ENCODE peak calls at places on chromosomes 16 and 17, in ten cellular contexts. K, L, U, S, Q, B, P, V, M and T are unnamed samples.
A peak's percentile ranks its signal among the peaks of the same experiment; 100 is the strongest.

GRCh38 chr16:10609410-10609774 is 29.0 kb upstream of the EMP2 start:
- DNase-seq in V (no peak), L (peak; percentile 72), U (no peak), Q (peak; percentile 89), B (no peak), M (no peak), P (no peak), S (no peak), K (no peak), T (peak; percentile 69)

GRCh38 chr16:27492588-27492979 is 57.1 kb downstream of the GTF3C1 start:
- DNase-seq in K (no peak), L (no peak), P (no peak), V (no peak), Q (no peak), M (no peak), S (no peak), B (no peak), U (no peak), T (no peak)

GRCh38 chr16:23293016-23293415 is 9.1 kb upstream of the SCNN1B start:
- DNase-seq in P (no peak), U (no peak), B (no peak), V (no peak), S (no peak), Q (no peak), M (no peak), L (no peak), K (no peak), T (no peak)

GRCh38 chr16:75471723-75472634 is 7.5 kb upstream of the TMEM170A start:
- DNase-seq in Q (peak; percentile 64), U (peak; percentile 56), M (no peak), B (peak; percentile 76), V (peak; percentile 61), P (no peak), L (peak; percentile 24), S (peak; percentile 69), K (peak; percentile 39), T (peak; percentile 77)

GRCh38 chr17:7572338-7572587 is 7.2 kb upstream of the CD68 start:
- DNase-seq in P (peak; percentile 99), L (no peak), U (no peak), M (no peak), Q (no peak), K (no peak), V (no peak), S (no peak), B (no peak), T (no peak)

GRCh38 chr17:78795241-78795640 is 13.2 kb upstream of the CYTH1 start:
- DNase-seq in B (no peak), S (no peak), V (no peak), M (no peak), P (no peak), Q (no peak), L (no peak), U (no peak), K (no peak), T (no peak)

GRCh38 chr16:17470871-17471744 is at the start of gene XYLT1:
- DNase-seq in B (peak; percentile 69), P (peak; percentile 47), U (peak; percentile 46), M (no peak), S (peak; percentile 83), V (peak; percentile 90), Q (peak; percentile 94), K (peak; percentile 48), L (peak; percentile 45), T (peak; percentile 69)

GRCh38 chr16:29899516-29900101 is at the start of gene SEZ6L2:
- DNase-seq in K (peak; percentile 90), B (peak; percentile 73), V (peak; percentile 62), Q (peak; percentile 86), L (peak; percentile 65), U (peak; percentile 73), M (peak; percentile 83), P (no peak), S (peak; percentile 92), T (peak; percentile 95)

GRCh38 chr17:60141111-60142018 is 8.4 kb upstream of the CA4 start:
- DNase-seq in S (peak; percentile 70), K (peak; percentile 81), P (no peak), B (peak; percentile 34), V (no peak), M (no peak), L (no peak), U (no peak), Q (peak; percentile 13), T (peak; percentile 45)

GRCh38 chr17:60142872-60143499 is 6.8 kb upstream of the CA4 start:
- DNase-seq in S (peak; percentile 94), M (peak; percentile 78), B (peak; percentile 88), K (peak; percentile 76), L (peak; percentile 63), U (peak; percentile 80), P (peak; percentile 76), Q (peak; percentile 83), V (peak; percentile 65), T (peak; percentile 90)

GRCh38 chr17:60138769-60139437 is 10.9 kb upstream of the CA4 start:
- DNase-seq in L (no peak), U (no peak), V (no peak), Q (no peak), S (no peak), P (no peak), K (no peak), M (no peak), B (no peak), T (no peak)

GRCh38 chr17:60137731-60138130 is 12.0 kb upstream of the CA4 start:
- DNase-seq in B (no peak), P (no peak), M (no peak), K (no peak), L (no peak), Q (no peak), U (no peak), V (no peak), S (no peak), T (no peak)

GRCh38 chr17:60139438-60140285 is 10.1 kb upstream of the CA4 start:
- DNase-seq in P (peak; percentile 66), U (peak; percentile 76), Q (peak; percentile 58), V (peak; percentile 40), S (peak; percentile 92), K (peak; percentile 61), L (peak; percentile 30), M (peak; percentile 78), B (peak; percentile 88), T (peak; percentile 71)
- TF ChIP-seq CTCF in P (peak; percentile 35), U (peak; percentile 43), Q (peak; percentile 77), V (peak; percentile 52), S (peak; percentile 67), K (peak; percentile 27), L (peak; percentile 80), M (no peak), B (peak; percentile 75), T (peak; percentile 70)

DNA sequence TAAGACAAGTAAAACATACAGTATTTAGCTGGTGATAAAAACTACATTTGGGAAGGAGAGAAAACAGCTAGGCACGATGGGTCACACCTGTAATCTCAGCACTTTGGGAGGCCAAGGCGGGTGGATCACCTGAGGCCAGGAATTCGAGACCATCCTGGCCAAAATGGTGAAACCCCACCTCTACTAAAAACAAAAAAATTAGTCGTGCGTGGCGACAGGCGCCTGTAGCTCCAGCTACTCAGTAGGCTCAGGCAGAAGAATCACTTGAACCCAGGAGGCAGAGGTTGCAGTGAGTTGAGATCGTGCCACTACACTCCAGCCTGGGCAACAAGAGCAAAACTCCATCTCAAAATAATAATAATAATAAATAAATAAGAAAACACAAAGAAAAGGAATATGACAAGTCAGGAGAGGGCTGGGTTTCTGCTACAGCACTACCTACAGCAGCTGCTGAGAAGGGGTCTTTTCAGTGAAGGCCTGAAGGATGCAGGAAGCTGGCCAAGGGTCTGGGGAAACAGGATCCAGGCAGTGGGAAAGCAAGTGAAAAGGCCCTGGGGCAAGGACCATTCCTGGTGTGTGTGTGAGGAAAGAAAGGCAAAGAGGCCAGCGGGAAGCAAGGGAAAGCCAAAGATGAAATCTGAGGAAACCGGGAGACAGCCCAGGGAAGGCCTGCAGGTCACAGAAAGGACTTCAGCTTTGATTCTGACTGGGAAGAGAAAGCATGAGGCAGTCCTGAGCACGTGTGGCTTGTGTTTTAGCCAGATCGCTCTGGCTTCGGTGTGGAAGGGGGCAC is 10.6 kb downstream of the MBTPS1 start:
- DNase-seq in V (no peak), K (no peak), M (no peak), S (no peak), Q (no peak), B (no peak), U (no peak), P (no peak), L (no peak), T (no peak)
- H3K4me3 ChIP-seq in V (no peak overlapping the region), K (no peak overlapping the region), M (no peak overlapping the region), S (no peak overlapping the region), Q (no peak overlapping the region), B (no peak overlapping the region), U (no peak overlapping the region), P (no peak overlapping the region), L (no peak overlapping the region), T (no peak overlapping the region)

GRCh38 chr17:66726846-66727245 is 108.1 kb upstream of the CACNG5 start:
- DNase-seq in V (no peak), P (no peak), U (no peak), K (no peak), Q (no peak), M (no peak), L (no peak), S (no peak), B (no peak), T (no peak)

GRCh38 chr17:66726371-66726770 is 108.5 kb upstream of the CACNG5 start:
- DNase-seq in M (no peak), U (no peak), K (no peak), Q (no peak), L (no peak), V (no peak), B (no peak), P (no peak), S (no peak), T (no peak)

GRCh38 chr17:66725956-66726355 is 109.0 kb upstream of the CACNG5 start:
- DNase-seq in M (no peak), L (no peak), V (no peak), B (no peak), S (no peak), Q (no peak), P (no peak), U (no peak), K (no peak), T (no peak)

GRCh38 chr17:66730497-66730923 is 104.4 kb upstream of the CACNG5 start:
- DNase-seq in B (no peak), P (no peak), V (no peak), S (no peak), M (no peak), U (no peak), K (no peak), Q (no peak), L (no peak), T (no peak)

DNA sequence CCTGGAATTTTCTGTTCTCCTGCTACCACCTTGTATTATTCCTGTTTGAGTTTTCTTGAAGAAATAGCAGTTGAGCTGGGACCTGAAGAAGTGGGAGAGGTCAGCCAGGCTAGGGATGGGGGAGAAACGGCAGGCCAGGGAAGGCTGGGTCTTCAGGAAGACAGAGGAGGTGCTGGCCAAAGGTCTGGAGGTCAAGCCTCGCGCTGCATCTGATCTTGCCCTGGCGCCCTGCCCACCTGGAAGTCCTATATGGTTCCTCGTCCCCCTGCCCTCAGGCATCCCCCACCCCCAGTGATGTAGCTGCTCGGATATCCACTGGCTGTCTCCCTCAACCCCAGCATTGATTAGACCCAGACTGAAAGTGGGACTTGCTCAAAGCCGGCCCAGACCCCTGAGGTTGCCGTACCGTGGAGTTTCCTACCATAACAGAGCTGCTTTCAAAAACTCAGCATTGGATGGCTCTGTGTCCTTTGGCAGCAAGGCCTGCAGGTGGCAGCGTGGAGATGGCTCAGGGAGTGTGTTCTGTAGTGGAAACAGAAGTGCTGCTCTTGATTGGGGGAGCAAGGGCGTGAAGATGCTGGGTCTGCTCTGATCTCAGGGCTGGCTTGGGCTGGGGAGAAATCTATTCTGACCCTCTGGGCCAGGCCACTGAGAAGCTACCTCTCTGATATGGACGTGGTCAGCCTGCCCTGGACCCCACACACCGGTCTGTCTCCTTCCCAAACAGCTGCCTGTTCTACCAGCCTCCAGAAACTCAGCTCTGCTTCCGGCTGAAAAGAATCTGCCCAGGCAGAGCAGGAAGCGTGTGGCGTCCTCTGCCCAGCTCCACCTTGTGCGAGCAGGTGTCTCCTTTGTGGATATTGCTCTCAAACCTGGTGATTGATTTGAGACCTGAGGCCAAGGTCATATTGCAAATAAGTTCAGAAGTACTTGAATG is 107.0 kb upstream of the CACNG5 start:
- DNase-seq in L (no peak), B (peak; percentile 73), Q (peak; percentile 50), P (no peak), V (peak; percentile 25), M (no peak), S (peak; percentile 79), U (peak; percentile 41), K (peak; percentile 61), T (peak; percentile 65)
- TF ChIP-seq CTCF in L (peak; percentile 74), B (peak; percentile 74), Q (peak; percentile 58), P (no peak), V (no peak), M (peak; percentile 35), S (peak; percentile 80), U (peak; percentile 24), K (peak; percentile 38), T (peak; percentile 85)

GRCh38 chr17:2722611-2723010 is 11.0 kb upstream of the CLUH start:
- DNase-seq in L (no peak), Q (no peak), U (no peak), V (no peak), P (no peak), S (no peak), M (no peak), K (no peak), B (no peak), T (no peak)

GRCh38 chr17:2723505-2723996 is 12.0 kb upstream of the CLUH start:
- DNase-seq in L (no peak), S (peak; percentile 61), B (peak; percentile 40), K (no peak), V (no peak), Q (no peak), P (no peak), U (no peak), M (no peak), T (no peak)

GRCh38 chr17:2724783-2725164 is 13.2 kb upstream of the CLUH start:
- DNase-seq in M (no peak), U (no peak), V (no peak), S (peak; percentile 91), B (peak; percentile 73), Q (peak; percentile 26), P (no peak), L (no peak), K (no peak), T (peak; percentile 40)

GRCh38 chr17:2721603-2722002 is 10.0 kb upstream of the CLUH start:
- DNase-seq in B (no peak), U (no peak), V (no peak), M (no peak), P (no peak), Q (no peak), K (no peak), S (no peak), L (no peak), T (no peak)

DNA sequence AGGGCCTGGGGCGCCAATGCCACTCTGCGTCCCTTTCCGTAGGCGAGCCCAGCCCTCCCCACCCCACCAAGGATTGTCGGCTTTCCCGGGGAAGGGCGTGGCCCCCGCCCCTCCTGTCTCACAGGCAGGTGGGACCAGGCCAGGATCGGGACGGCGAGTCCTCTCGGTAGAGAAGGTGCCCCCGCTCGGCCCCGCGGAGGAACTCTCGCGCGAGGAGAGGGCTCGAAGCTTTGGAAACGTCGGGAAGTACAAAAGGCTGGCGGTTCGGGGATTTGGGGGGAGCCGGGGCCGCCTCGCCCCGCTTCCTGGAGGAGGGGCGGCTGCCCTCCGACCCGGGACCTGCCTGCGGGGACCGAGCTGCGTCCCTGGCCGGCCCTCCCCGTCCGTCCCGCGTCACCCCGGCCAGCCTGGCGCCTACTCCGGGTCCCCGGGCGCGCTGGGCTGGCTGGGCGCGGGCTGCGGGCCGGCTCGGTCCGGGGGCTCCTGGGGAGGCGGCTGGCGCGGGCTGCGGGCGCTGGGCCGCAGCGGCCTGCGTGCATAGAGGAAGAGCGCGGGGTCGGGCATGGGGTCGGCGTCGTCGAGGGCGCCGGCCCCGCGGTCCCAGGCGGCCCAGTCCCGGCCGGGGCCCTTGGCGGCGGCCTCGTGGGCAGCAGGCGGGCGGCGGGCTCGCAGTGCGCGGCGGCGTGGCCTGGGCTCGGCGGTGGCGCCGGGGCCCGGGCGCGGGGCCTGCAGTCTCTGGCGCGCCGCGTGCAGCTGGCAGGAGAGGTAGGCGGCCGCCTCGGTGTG is 12.6 kb upstream of the CLUH start:
- DNase-seq in L (no peak), Q (no peak), P (no peak), B (no peak), M (no peak), S (peak; percentile 78), U (no peak), K (no peak), V (no peak), T (no peak)
- H3K4me3 ChIP-seq in L (no peak overlapping the region), Q (peak overlapping the region; percentile 17), P (no peak overlapping the region), B (no peak overlapping the region), M (peak overlapping the region; percentile 30), S (peak overlapping the region; percentile 37), U (peak overlapping the region; percentile 57), K (peak overlapping the region; percentile 25), V (no peak overlapping the region), T (no peak overlapping the region)